ENCODE peak calls at places on chromosomes 4 and X, in nine cellular contexts. E is mucosa of descending colon, O is NT2/D1, T is tibial nerve, U is GM23248, A is lower lobe of right lung, D is mammary epithelial cell, X is heart right ventricle, H is small intestine. M is an unnamed sample.
A peak's percentile ranks its signal among the peaks of the same experiment; 100 is the strongest.

GRCh38 chr4:121738780-121739547 is 26.0 kb downstream of the SMIM43 start:
- DNase-seq in E (no peak), O (no peak), T (no peak), U (no peak), A (no peak), D (no peak), X (peak; percentile 43), H (no peak), M (no peak)

GRCh38 chr4:177480796-177481195 is 38.6 kb upstream of the AGA start:
- DNase-seq in E (no peak), O (no peak), T (no peak), U (peak; percentile 51), A (no peak), D (peak; percentile 29), X (no peak), H (no peak), M (no peak)

GRCh38 chrX:120452131-120452530 is 17.0 kb downstream of the LAMP2 start:
- DNase-seq in E (no peak), O (no peak), T (no peak), U (peak; percentile 59), A (no peak), D (no peak), X (no peak), H (no peak), M (no peak)

GRCh38 chrX:107753186-107753585 is 22.4 kb downstream of the TSC22D3 start:
- DNase-seq in E (no peak), O (no peak), T (no peak), U (no peak), A (no peak), D (no peak), X (no peak), H (no peak), M (no peak)

GRCh38 chrX:41381685-41382084 is 47.7 kb downstream of the DDX3X start:
- DNase-seq in E (peak; percentile 59), O (peak; percentile 63), T (no peak), U (peak; percentile 68), A (peak; percentile 61), D (peak; percentile 83), X (peak; percentile 8), H (peak; percentile 91), M (no peak)

GRCh38 chrX:74179071-74179470 is 124.9 kb upstream of the ZCCHC13 start:
- DNase-seq in E (no peak), O (no peak), T (no peak), U (peak; percentile 39), A (no peak), D (no peak), X (no peak), H (peak; percentile 69), M (no peak)

GRCh38 chrX:9626379-9626778 is 139.3 kb downstream of the GPR143 start:
- DNase-seq in E (no peak), O (no peak), T (no peak), U (no peak), A (no peak), D (no peak), X (no peak), H (no peak), M (no peak)

GRCh38 chr4:84673475-84674230 is 90.7 kb downstream of the CDS1 start:
- DNase-seq in E (no peak), O (no peak), T (no peak), U (peak; percentile 87), A (no peak), D (peak; percentile 76), X (no peak), H (no peak), M (no peak)

GRCh38 chr4:78827191-78827590 is 51.0 kb downstream of the BMP2K start:
- DNase-seq in E (no peak), O (no peak), T (no peak), U (no peak), A (no peak), D (no peak), X (no peak), H (no peak), M (no peak)

GRCh38 chr4:185772391-185773093 is 39.5 kb downstream of the SORBS2 start:
- DNase-seq in E (no peak), O (no peak), T (no peak), U (no peak), A (no peak), D (no peak), X (no peak), H (no peak), M (no peak)

GRCh38 chr4:185775792-185776555 is 36.0 kb downstream of the SORBS2 start:
- DNase-seq in E (no peak), O (no peak), T (no peak), U (peak; percentile 55), A (no peak), D (no peak), X (no peak), H (no peak), M (no peak)

GRCh38 chr4:185774076-185774731 is 37.8 kb downstream of the SORBS2 start:
- DNase-seq in E (no peak), O (no peak), T (no peak), U (no peak), A (no peak), D (no peak), X (no peak), H (peak; percentile 19), M (no peak)

GRCh38 chr4:185773419-185773818 is 38.6 kb downstream of the SORBS2 start:
- DNase-seq in E (no peak), O (no peak), T (no peak), U (no peak), A (peak; percentile 67), D (no peak), X (peak; percentile 46), H (peak; percentile 57), M (no peak)

GRCh38 chr4:185774815-185775684 is 36.9 kb downstream of the SORBS2 start:
- DNase-seq in E (no peak), O (no peak), T (no peak), U (peak; percentile 82), A (peak; percentile 51), D (no peak), X (peak; percentile 48), H (peak; percentile 35), M (no peak)
- H3K9me3 ChIP-seq in E (peaks cover 2% of the 10 kb centered on the region), O (no peaks in the 10 kb centered on the region), T (no peaks in the 10 kb centered on the region), U (no peaks in the 10 kb centered on the region), A (no peaks in the 10 kb centered on the region), D (no peaks in the 10 kb centered on the region), X (no peaks in the 10 kb centered on the region), H (no peaks in the 10 kb centered on the region), M (no peaks in the 10 kb centered on the region)

DNA sequence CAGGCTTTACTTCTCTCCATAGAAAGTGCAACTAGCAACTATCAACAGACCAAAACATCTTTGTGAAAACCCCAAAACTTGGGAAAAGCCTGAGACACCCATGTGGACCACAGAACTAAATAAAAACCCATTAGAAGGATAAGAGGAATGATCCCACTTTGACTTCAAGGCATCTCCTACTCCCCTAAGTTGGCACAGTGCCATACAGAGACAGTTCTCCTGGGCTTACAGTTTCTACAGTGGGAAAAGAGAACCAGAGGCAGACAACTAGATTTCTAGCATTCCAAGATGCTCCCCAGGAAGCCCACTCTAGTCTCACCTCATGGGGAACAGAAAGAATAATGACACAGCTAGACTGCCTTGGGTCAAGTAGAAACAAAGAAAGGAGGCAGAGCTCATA is 20.4 kb downstream of the TMLHE start:
- DNase-seq in E (no peak), O (no peak), T (no peak), U (no peak), A (no peak), D (no peak), X (no peak), H (no peak), M (no peak)
- H3K9me3 ChIP-seq in E (peaks cover 2% of the 10 kb centered on the region), O (no peaks in the 10 kb centered on the region), T (no peaks in the 10 kb centered on the region), U (no peaks in the 10 kb centered on the region), A (no peaks in the 10 kb centered on the region), D (peaks cover 7% of the 10 kb centered on the region), X (peaks cover 45% of the 10 kb centered on the region), H (no peaks in the 10 kb centered on the region), M (no peaks in the 10 kb centered on the region)

GRCh38 chrX:889966-890651 is 259.5 kb downstream of the SHOX start:
- DNase-seq in E (no peak), O (no peak), T (no peak), U (no peak), A (no peak), D (no peak), X (no peak), H (no peak), M (no peak)
- H3K9me3 ChIP-seq in E (peaks cover 34% of the 10 kb centered on the region), O (peaks cover 35% of the 10 kb centered on the region), T (no peaks in the 10 kb centered on the region), U (no peaks in the 10 kb centered on the region), A (peaks cover 11% of the 10 kb centered on the region), D (peaks cover 24% of the 10 kb centered on the region), X (peaks cover 20% of the 10 kb centered on the region), H (no peaks in the 10 kb centered on the region), M (no peaks in the 10 kb centered on the region)

DNA sequence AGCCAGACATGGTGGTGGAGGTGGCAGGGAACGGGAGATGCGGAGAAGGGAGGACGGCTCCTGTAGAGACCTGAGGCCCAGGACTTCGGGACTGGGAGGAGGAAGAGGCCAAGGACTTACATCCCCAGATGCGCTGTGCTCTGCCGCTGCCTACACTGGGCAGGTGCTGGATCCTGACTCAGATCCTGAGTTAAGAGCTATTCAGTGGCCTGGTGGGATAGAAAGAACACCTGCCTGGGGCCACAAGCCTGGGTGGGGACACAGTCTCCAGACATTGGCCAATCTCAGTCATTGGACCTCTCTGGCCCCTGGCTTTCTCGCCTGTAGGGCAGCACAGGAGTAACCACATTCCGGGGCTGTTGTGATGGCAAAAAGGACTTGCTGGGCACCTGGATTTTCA is 10.9 kb upstream of the MSX1 start:
- DNase-seq in E (no peak), O (no peak), T (no peak), U (no peak), A (no peak), D (no peak), X (no peak), H (no peak), M (no peak)
- H3K9me3 ChIP-seq in E (no peaks in the 10 kb centered on the region), O (no peaks in the 10 kb centered on the region), T (no peaks in the 10 kb centered on the region), U (no peaks in the 10 kb centered on the region), A (no peaks in the 10 kb centered on the region), D (no peaks in the 10 kb centered on the region), X (no peaks in the 10 kb centered on the region), H (no peaks in the 10 kb centered on the region), M (no peaks in the 10 kb centered on the region)

GRCh38 chrX:144219035-144219434 is 335.2 kb downstream of the UBE2NL start:
- DNase-seq in E (no peak), O (no peak), T (no peak), U (peak; percentile 27), A (peak; percentile 37), D (peak; percentile 10), X (no peak), H (no peak), M (no peak)
- H3K9me3 ChIP-seq in E (no peaks in the 10 kb centered on the region), O (no peaks in the 10 kb centered on the region), T (no peaks in the 10 kb centered on the region), U (no peaks in the 10 kb centered on the region), A (no peaks in the 10 kb centered on the region), D (no peaks in the 10 kb centered on the region), X (no peaks in the 10 kb centered on the region), H (no peaks in the 10 kb centered on the region), M (no peaks in the 10 kb centered on the region)